ENCODE peak calls at places on chromosomes 16 and 17, in four cellular contexts. M is thyroid gland, I is body of pancreas, G is GM12891. N is an unnamed sample.

GRCh38 chr17:70447588-70447987 is 278.3 kb downstream of the KCNJ2 start:
- DNase-seq in M (no peak), I (no peak), G (no peak), N (no peak)

GRCh38 chr16:11308493-11309283 is 27.6 kb upstream of the PRM1 start:
- DNase-seq in M (peak), I (no peak), G (no peak), N (no peak)

GRCh38 chr17:15290605-15291004 is 25.5 kb upstream of the PMP22 start:
- DNase-seq in M (no peak), I (no peak), G (no peak), N (no peak)

GRCh38 chr16:70470927-70471341 is 16.5 kb downstream of the FCSK start:
- DNase-seq in M (peak), I (peak), G (no peak), N (peak)

GRCh38 chr17:64615025-64615677 is 47.0 kb downstream of the SMURF2 start:
- DNase-seq in M (no peak), I (no peak), G (no peak), N (no peak)

GRCh38 chr16:56732366-56732765 is 2.4 kb downstream of the NUP93 start:
- DNase-seq in M (no peak), I (no peak), G (no peak), N (no peak)

GRCh38 chr17:12769981-12770380 is 19.3 kb upstream of the ARHGAP44 start:
- DNase-seq in M (no peak), I (no peak), G (no peak), N (no peak)

GRCh38 chr17:76280650-76281049 is 15.5 kb downstream of the UBALD2 start:
- DNase-seq in M (no peak), I (no peak), G (no peak), N (no peak)

GRCh38 chr17:43769426-43769825 is 9.4 kb downstream of the DUSP3 start:
- DNase-seq in M (no peak), I (no peak), G (no peak), N (no peak)

GRCh38 chr17:33012522-33013033 is 20.9 kb downstream of the SPACA3 start:
- DNase-seq in M (no peak), I (no peak), G (no peak), N (peak)

GRCh38 chr16:31868164-31868563 is 5.4 kb upstream of the ZNF267 start:
- DNase-seq in M (no peak), I (no peak), G (no peak), N (no peak)

GRCh38 chr17:76506408-76507328 is 5.4 kb upstream of the RHBDF2 start:
- DNase-seq in M (peak), I (peak), G (no peak), N (peak)

GRCh38 chr16:86682219-86682904 is 104.0 kb downstream of the FOXL1 start:
- DNase-seq in M (no peak), I (no peak), G (no peak), N (no peak)

GRCh38 chr17:81509687-81510523 is 2.7 kb downstream of the ACTG1 start:
- DNase-seq in M (no peak), I (no peak), G (no peak), N (no peak)

GRCh38 chr16:53822936-53823529 is 119.1 kb downstream of the FTO start:
- DNase-seq in M (no peak), I (no peak), G (no peak), N (no peak)

GRCh38 chr16:56041556-56042140 is 149.6 kb upstream of the GNAO1 start:
- DNase-seq in M (peak), I (peak), G (peak), N (peak)

GRCh38 chr16:30896203-30896889 is at the start of gene CTF1:
- DNase-seq in M (peak), I (peak), G (no peak), N (peak)

GRCh38 chr17:58755577-58756245 is at the start of gene PPM1E:
- DNase-seq in M (peak), I (peak), G (peak), N (peak)

GRCh38 chr17:8788998-8789397 is 10.2 kb downstream of the MFSD6L start:
- DNase-seq in M (no peak), I (no peak), G (no peak), N (no peak)

GRCh38 chr17:67467500-67468481 is 90.7 kb downstream of the PITPNC1 start:
- DNase-seq in M (no peak), I (no peak), G (no peak), N (no peak)

GRCh38 chr17:69228576-69228975 is at the start of gene ABCA10:
- DNase-seq in M (no peak), I (no peak), G (no peak), N (no peak)

GRCh38 chr17:81515530-81516041 is 3.0 kb upstream of the ACTG1 start:
- DNase-seq in M (no peak), I (peak), G (no peak), N (no peak)

GRCh38 chr16:63466-63865 is 9.0 kb downstream of the RHBDF1 start:
- DNase-seq in M (no peak), I (no peak), G (no peak), N (no peak)

GRCh38 chr16:47045023-47045422 is 71.5 kb upstream of the DNAJA2 start:
- DNase-seq in M (peak), I (no peak), G (no peak), N (no peak)

GRCh38 chr16:68774982-68775381 is 37.9 kb downstream of the CDH1 start:
- DNase-seq in M (no peak), I (no peak), G (no peak), N (no peak)

GRCh38 chr17:19002805-19003542 is 1.6 kb downstream of the FAM83G start:
- DNase-seq in M (no peak), I (no peak), G (no peak), N (peak)

GRCh38 chr17:59139939-59140338 is 15.0 kb downstream of the SKA2 start:
- DNase-seq in M (no peak), I (no peak), G (no peak), N (no peak)

GRCh38 chr17:55037828-55038227 is 69.3 kb downstream of the STXBP4 start:
- DNase-seq in M (no peak), I (no peak), G (no peak), N (no peak)

GRCh38 chr16:4115209-4115940 is 867 bp downstream of the ADCY9 start:
- DNase-seq in M (peak), I (peak), G (peak), N (peak)

GRCh38 chr17:35238817-35239216 is 4.1 kb upstream of the SLFN5 start:
- DNase-seq in M (no peak), I (no peak), G (no peak), N (peak)

GRCh38 chr17:77028900-77029299 is 111.9 kb upstream of the SEC14L1 start:
- DNase-seq in M (no peak), I (no peak), G (no peak), N (no peak)

GRCh38 chr16:25107466-25107792 is 4.1 kb upstream of the LCMT1 start:
- DNase-seq in M (no peak), I (no peak), G (no peak), N (no peak)

GRCh38 chr16:25109643-25110042 is 1.9 kb upstream of the LCMT1 start:
- DNase-seq in M (peak), I (peak), G (no peak), N (peak)

GRCh38 chr16:25108054-25108453 is 3.5 kb upstream of the LCMT1 start:
- DNase-seq in M (no peak), I (no peak), G (no peak), N (no peak)

GRCh38 chr16:25110392-25110947 is 1.1 kb upstream of the LCMT1 start:
- DNase-seq in M (no peak), I (no peak), G (no peak), N (no peak)

GRCh38 chr16:25106567-25107465 is 4.7 kb upstream of the LCMT1 start:
- DNase-seq in M (peak), I (peak), G (peak), N (peak)
- TF ChIP-seq POLR2A in M (no peak), I (peak), G (peak), N (peak)

DNA sequence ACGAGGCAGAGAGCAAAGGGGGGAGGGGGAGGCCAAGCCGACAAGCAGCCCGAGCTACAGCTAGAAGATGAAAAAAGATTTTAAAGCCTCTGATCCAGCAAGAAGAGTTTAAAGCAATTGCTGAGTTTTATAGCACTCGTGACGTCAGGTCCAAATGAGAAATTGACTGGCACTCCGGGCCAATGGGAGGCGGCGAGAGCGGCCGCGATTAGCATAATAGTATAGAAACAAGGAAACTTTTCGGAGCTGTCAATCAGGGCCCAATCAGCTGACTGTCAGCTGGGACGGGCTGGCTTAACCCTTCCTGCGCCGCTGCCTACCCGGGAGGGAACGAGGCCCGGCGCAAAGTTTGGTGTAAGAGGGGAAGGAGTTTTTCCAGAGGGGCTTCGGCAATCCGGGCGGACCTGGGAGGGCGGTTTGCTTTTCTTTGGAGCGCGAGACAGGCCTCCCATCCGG is at the start of gene MAF:
- DNase-seq in M (peak), I (peak), G (peak), N (no peak)
- TF ChIP-seq POLR2A in M (peak), I (peak), G (no peak), N (no peak)

GRCh38 chr16:15583526-15583925 is 59.4 kb downstream of the MARF1 start:
- DNase-seq in M (no peak), I (no peak), G (no peak), N (no peak)
- TF ChIP-seq POLR2A in M (no peak), I (no peak), G (no peak), N (no peak)

DNA sequence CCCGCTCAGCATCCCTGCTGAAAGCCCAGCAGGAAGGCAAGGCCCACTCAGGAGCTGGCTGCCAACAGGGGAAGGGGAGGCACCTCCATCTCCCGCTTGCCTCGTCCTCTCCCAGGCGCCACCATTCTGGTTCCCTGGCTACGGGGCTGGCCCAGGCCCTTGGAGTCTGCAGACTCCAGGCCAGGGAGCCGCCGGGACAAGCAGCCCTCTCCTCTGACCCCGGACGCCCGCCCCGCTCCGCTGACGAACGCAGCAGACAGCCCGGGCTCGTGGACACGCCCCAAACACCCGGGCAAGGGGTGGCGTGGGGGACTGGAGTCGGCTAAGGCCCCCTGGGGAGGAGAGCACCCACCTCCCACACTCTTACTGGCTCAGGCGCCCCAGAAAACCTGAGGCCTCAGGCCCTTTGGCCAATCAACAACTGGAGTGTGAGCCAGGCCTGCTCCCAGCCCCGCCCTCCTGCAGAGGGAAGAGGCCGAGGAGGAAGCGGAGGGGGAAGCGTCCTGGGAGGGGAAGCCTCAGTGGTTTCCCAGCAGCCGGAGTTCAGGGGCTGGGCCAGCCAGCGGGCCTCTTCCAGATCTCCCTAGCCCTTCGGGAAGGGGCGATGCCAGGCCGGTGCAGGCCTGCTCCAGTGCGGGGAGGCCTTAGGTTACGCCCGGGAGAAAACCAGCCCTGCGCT is 4.2 kb downstream of the MNT start:
- DNase-seq in M (peak), I (peak), G (no peak), N (peak)
- TF ChIP-seq POLR2A in M (no peak), I (peak), G (no peak), N (peak)

DNA sequence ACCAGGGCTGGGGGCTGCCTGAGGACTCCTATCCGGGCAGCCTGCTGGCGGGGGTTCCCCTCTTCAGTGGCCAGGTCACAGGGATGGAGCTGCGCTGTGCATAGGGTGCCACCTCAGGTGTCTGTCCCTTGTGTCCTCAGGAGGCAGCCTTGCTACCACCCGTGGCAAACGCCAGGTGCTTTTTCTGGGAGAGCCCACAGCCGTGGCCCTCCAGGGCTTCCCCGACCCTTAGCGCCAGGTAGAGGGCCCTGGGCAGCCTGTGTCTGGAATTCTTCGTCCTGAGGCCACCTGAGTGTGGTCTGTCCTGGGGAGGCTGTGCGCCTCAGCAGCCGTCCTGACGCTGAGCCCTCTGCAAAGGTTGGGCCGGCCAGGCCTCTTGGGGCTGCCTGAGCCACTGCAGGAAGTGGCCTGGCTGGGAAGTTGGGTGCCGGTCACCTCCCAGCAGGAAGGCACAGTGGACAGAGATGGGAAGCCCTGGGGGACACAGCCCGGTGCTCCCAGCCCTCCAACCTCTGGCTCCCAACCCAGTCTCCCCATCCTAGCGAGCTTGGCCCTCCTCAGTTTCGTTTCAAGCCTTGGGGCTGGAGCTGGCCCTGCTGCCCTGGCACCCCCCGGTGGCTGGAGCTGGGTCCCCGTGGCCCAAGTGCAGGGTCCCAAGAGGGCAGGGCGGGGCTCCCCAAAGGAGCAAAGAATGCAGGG is 7.6 kb upstream of the BAIAP3 start:
- DNase-seq in M (no peak), I (no peak), G (no peak), N (no peak)
- TF ChIP-seq POLR2A in M (no peak), I (no peak), G (peak), N (no peak)

GRCh38 chr16:76378020-76378419 is 100.8 kb downstream of the CNTNAP4 start:
- DNase-seq in M (no peak), I (no peak), G (no peak), N (no peak)
- TF ChIP-seq POLR2A in M (no peak), I (no peak), G (no peak), N (no peak)